ENCODE peak calls at places on chromosome 11, in six cellular contexts. D, C, B, X, T and G are unnamed samples.

GRCh38 chr11:134781335-134781970 is 369.4 kb upstream of the B3GAT1 start:
- DNase-seq in T (no peak), X (no peak), C (no peak), B (no peak), D (no peak), G (no peak)

GRCh38 chr11:47552086-47552580 is 799 bp downstream of the CELF1 start:
- DNase-seq in D (peak; percentile 66), B (no peak), T (peak; percentile 74), C (no peak), X (no peak), G (peak; percentile 38)

GRCh38 chr11:47398551-47398950 is 9.8 kb upstream of the SLC39A13 start:
- DNase-seq in B (no peak), T (no peak), X (no peak), D (no peak), C (peak; percentile 11), G (no peak)

GRCh38 chr11:131748146-131749050 is 378.0 kb downstream of the NTM start:
- DNase-seq in T (peak; percentile 90), B (no peak), D (peak; percentile 77), X (no peak), C (no peak), G (peak; percentile 33)

GRCh38 chr11:71565263-71565662 is at the start of gene KRTAP5-10:
- DNase-seq in C (no peak), T (no peak), X (no peak), D (no peak), B (no peak), G (no peak)

GRCh38 chr11:68146010-68146540 is 24.9 kb upstream of the CHKA start:
- DNase-seq in C (peak; percentile 95), T (no peak), X (no peak), D (peak; percentile 91), B (no peak), G (peak; percentile 13)

GRCh38 chr11:92457250-92457649 is 232.6 kb downstream of the FAT3 start:
- DNase-seq in T (no peak), B (no peak), D (no peak), X (no peak), C (no peak), G (peak; percentile 52)

GRCh38 chr11:17354070-17354924 is 2.7 kb downstream of the NCR3LG1 start:
- DNase-seq in D (no peak), T (peak; percentile 91), C (peak; percentile 35), X (peak; percentile 10), B (peak; percentile 72), G (peak; percentile 67)

GRCh38 chr11:110704210-110704864 is 7.9 kb downstream of the ARHGAP20 start:
- DNase-seq in X (no peak), C (no peak), B (no peak), T (no peak), D (no peak), G (no peak)

GRCh38 chr11:76837696-76838421 is 22.9 kb upstream of the ACER3 start:
- DNase-seq in T (no peak), C (no peak), D (no peak), B (no peak), X (no peak), G (no peak)

GRCh38 chr11:116162086-116162485 is 610.7 kb downstream of the BUD13 start:
- DNase-seq in T (no peak), D (no peak), C (no peak), B (no peak), X (no peak), G (no peak)

GRCh38 chr11:67111261-67111660 is 7.8 kb upstream of the KDM2A start:
- DNase-seq in B (no peak), T (peak; percentile 60), X (no peak), C (no peak), D (no peak), G (no peak)

GRCh38 chr11:64897381-64898075 is 19.1 kb upstream of the EHD1 start:
- DNase-seq in T (no peak), D (no peak), X (no peak), C (peak; percentile 17), B (no peak), G (no peak)

GRCh38 chr11:118224512-118225180 is at the start of gene JAML:
- DNase-seq in T (no peak), X (no peak), C (no peak), D (no peak), B (peak; percentile 83), G (no peak)

GRCh38 chr11:26297179-26297970 is 34.6 kb upstream of the ANO3 start:
- DNase-seq in B (no peak), D (no peak), C (no peak), T (peak; percentile 91), X (no peak), G (peak; percentile 73)

GRCh38 chr11:66691311-66691980 is 13.8 kb upstream of the RBM4B start:
- DNase-seq in X (no peak), T (no peak), B (peak; percentile 31), C (no peak), D (peak; percentile 45), G (no peak)

GRCh38 chr11:78731008-78731407 is 156.3 kb upstream of the NARS2 start:
- DNase-seq in X (no peak), T (peak; percentile 9), D (no peak), B (no peak), C (no peak), G (peak; percentile 33)

GRCh38 chr11:36793542-36793926 is 195.5 kb upstream of the RAG2 start:
- DNase-seq in X (no peak), D (no peak), B (no peak), T (peak; percentile 2), C (no peak), G (no peak)

GRCh38 chr11:57641426-57641825 is 8.3 kb downstream of the YPEL4 start:
- DNase-seq in B (no peak), X (no peak), D (no peak), C (no peak), T (peak; percentile 80), G (peak; percentile 60)

GRCh38 chr11:135075740-135076139 is 663.7 kb upstream of the B3GAT1 start:
- DNase-seq in B (peak; percentile 75), D (no peak), C (peak; percentile 46), X (peak; percentile 28), T (peak; percentile 58), G (peak; percentile 9)

GRCh38 chr11:64263021-64263946 is 12.0 kb downstream of the PLCB3 start:
- DNase-seq in D (peak; percentile 44), X (no peak), T (no peak), B (no peak), C (no peak), G (peak; percentile 62)

GRCh38 chr11:33668468-33668825 is 32.2 kb downstream of the C11orf91 start:
- DNase-seq in T (peak; percentile 64), C (no peak), B (no peak), D (no peak), X (no peak), G (no peak)

GRCh38 chr11:111097191-111097590 is 148.3 kb upstream of the POU2AF2 start:
- DNase-seq in B (no peak), C (peak; percentile 35), D (no peak), X (no peak), T (no peak), G (peak; percentile 12)

GRCh38 chr11:14381968-14382367 is 23.0 kb upstream of the RRAS2 start:
- DNase-seq in B (no peak), C (no peak), T (no peak), X (no peak), D (no peak), G (no peak)

GRCh38 chr11:43680521-43681505 is at the start of gene HSD17B12:
- DNase-seq in B (peak; percentile 99), D (peak; percentile 96), C (peak; percentile 100), T (peak; percentile 99), X (peak; percentile 98), G (peak; percentile 97)

GRCh38 chr11:68657021-68657780 is 27.1 kb upstream of the GAL start:
- DNase-seq in T (no peak), C (no peak), D (no peak), X (no peak), B (no peak), G (no peak)

GRCh38 chr11:20289732-20290131 is 73.8 kb upstream of the HTATIP2 start:
- DNase-seq in B (no peak), C (no peak), T (no peak), X (no peak), D (no peak), G (no peak)
- H3K27me3 ChIP-seq in B (no peaks in the 10 kb centered on the region), C (peaks cover 17% of the 10 kb centered on the region), T (peaks cover 30% of the 10 kb centered on the region), X (no peaks in the 10 kb centered on the region), D (peaks cover 3% of the 10 kb centered on the region), G (no peaks in the 10 kb centered on the region)

GRCh38 chr11:122954455-122954854 is 27.2 kb downstream of the BSX start:
- DNase-seq in B (no peak), C (no peak), X (no peak), T (no peak), D (no peak), G (no peak)

GRCh38 chr11:122951231-122951630 is 30.4 kb downstream of the BSX start:
- DNase-seq in B (no peak), T (no peak), C (no peak), D (no peak), X (no peak), G (no peak)
- H3K27me3 ChIP-seq in B (no peaks in the 10 kb centered on the region), T (no peaks in the 10 kb centered on the region), C (peaks cover 3% of the 10 kb centered on the region), D (no peaks in the 10 kb centered on the region), X (no peaks in the 10 kb centered on the region), G (peaks cover 6% of the 10 kb centered on the region)

GRCh38 chr11:128520886-128521696 is 66.3 kb downstream of the ETS1 start:
- DNase-seq in C (no peak), X (no peak), T (peak; percentile 51), D (no peak), B (no peak), G (no peak)

GRCh38 chr11:128518493-128519207 is 68.7 kb downstream of the ETS1 start:
- DNase-seq in C (no peak), X (no peak), D (no peak), T (peak; percentile 50), B (no peak), G (no peak)

GRCh38 chr11:128517457-128518230 is 69.7 kb downstream of the ETS1 start:
- DNase-seq in D (no peak), X (no peak), B (no peak), T (peak; percentile 80), C (no peak), G (no peak)

GRCh38 chr11:128520206-128520885 is 67.0 kb downstream of the ETS1 start:
- DNase-seq in X (no peak), B (no peak), T (peak; percentile 47), D (no peak), C (no peak), G (no peak)

GRCh38 chr11:128519353-128519752 is 68.0 kb downstream of the ETS1 start:
- DNase-seq in D (no peak), B (no peak), X (no peak), T (peak; percentile 31), C (no peak), G (no peak)
- H3K27me3 ChIP-seq in D (no peaks in the 10 kb centered on the region), B (no peaks in the 10 kb centered on the region), X (no peaks in the 10 kb centered on the region), T (no peaks in the 10 kb centered on the region), C (no peaks in the 10 kb centered on the region), G (no peaks in the 10 kb centered on the region)

DNA sequence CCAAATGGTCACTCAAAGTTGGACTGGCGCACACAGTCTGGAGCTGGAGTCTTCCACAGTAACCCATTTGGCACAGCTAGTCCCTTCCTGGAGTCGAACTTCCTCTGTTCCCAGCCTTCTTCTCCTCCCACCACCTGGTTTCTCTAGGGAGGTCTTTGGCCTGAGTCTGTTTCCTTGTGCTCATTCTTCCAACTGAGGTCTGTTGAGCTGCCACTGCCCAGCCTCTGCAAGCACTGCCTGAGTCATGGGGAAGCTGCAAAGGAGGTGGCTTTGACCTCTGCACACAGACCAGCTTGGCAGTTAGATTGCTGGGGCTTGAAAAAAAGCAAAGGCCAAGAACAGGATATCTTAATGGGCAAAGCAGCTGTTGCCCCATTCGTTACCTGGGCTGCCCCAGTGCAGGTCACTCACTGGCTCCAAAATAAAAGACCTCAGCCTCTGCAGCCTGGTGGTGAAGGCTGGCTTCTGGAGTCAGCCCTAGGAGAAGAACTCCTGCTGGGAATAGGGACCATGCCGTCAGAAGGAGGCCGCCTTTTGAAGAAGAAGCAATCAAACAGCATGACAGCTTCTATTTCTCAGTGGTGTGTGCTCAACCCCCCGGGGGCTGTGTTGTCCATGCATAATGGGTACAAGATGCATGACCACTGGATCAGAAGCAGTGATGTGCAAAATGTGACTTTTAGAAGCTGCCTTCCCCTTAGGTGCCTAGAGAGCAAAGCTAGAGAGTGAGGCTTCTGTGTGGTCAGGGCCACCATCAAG is 3.0 kb downstream of the ADAMTS15 start:
- DNase-seq in T (peak; percentile 51), D (no peak), B (no peak), X (no peak), C (peak; percentile 84), G (no peak)
- H3K27me3 ChIP-seq in T (no peaks in the 10 kb centered on the region), D (no peaks in the 10 kb centered on the region), B (no peaks in the 10 kb centered on the region), X (no peaks in the 10 kb centered on the region), C (no peaks in the 10 kb centered on the region), G (no peaks in the 10 kb centered on the region)